ENCODE peak calls at places on chromosomes 7 and 10, in five cellular contexts. S, L, F, E and B are unnamed samples.

GRCh38 chr10:43982250-43982649 is 333.6 kb upstream of the ZNF32 start:
- DNase-seq in S (no peak), L (no peak), F (no peak), E (no peak), B (no peak)

GRCh38 chr7:127995866-127996215 is 35.4 kb downstream of the LRRC4 start:
- DNase-seq in S (no peak), L (no peak), F (peak), E (peak), B (no peak)

GRCh38 chr7:127251048-127251451 is 1.7 kb downstream of the GRM8 start:
- DNase-seq in S (no peak), L (no peak), F (no peak), E (no peak), B (peak)

GRCh38 chr10:70508912-70509366 is 30.4 kb downstream of the PALD1 start:
- DNase-seq in S (peak), L (peak), F (peak), E (no peak), B (no peak)

GRCh38 chr10:75097666-75098285 is 13.7 kb upstream of the SAMD8 start:
- DNase-seq in S (no peak), L (no peak), F (no peak), E (no peak), B (peak)

GRCh38 chr10:112663181-112663879 is 216.3 kb downstream of the VTI1A start:
- DNase-seq in S (no peak), L (no peak), F (no peak), E (no peak), B (no peak)

GRCh38 chr10:21278491-21279216 is 246.8 kb downstream of the SKIDA1 start:
- DNase-seq in S (peak), L (peak), F (peak), E (peak), B (peak)

GRCh38 chr7:15571303-15571878 is 9.6 kb upstream of the AGMO start:
- DNase-seq in S (no peak), L (no peak), F (no peak), E (no peak), B (no peak)

GRCh38 chr10:76559889-76560215 is 1077.8 kb downstream of the KCNMA1 start:
- DNase-seq in S (no peak), L (no peak), F (no peak), E (no peak), B (no peak)

GRCh38 chr7:151810434-151811232 is 66.3 kb downstream of the PRKAG2 start:
- DNase-seq in S (no peak), L (no peak), F (no peak), E (peak), B (no peak)

GRCh38 chr10:122638106-122638505 is 61.5 kb downstream of the C10orf120 start:
- DNase-seq in S (no peak), L (no peak), F (no peak), E (peak), B (no peak)

GRCh38 chr7:134432296-134433152 is 26.4 kb downstream of the AKR1B1 start:
- DNase-seq in S (peak), L (peak), F (peak), E (peak), B (peak)

GRCh38 chr7:131011437-131011752 is 277.4 kb upstream of the KLF14 start:
- DNase-seq in S (no peak), L (no peak), F (no peak), E (peak), B (no peak)

GRCh38 chr10:71268247-71268691 is 50.8 kb upstream of the SLC29A3 start:
- DNase-seq in S (peak), L (no peak), F (no peak), E (no peak), B (no peak)

GRCh38 chr7:75565129-75565528 is 73.0 kb downstream of the SPDYE5 start:
- DNase-seq in S (peak), L (no peak), F (peak), E (no peak), B (no peak)
- TF ChIP-seq CTCF in S (no peak), L (no peak), F (no peak), E (no peak), B (no peak)

GRCh38 chr7:100429637-100430449 is at the start of gene MEPCE:
- DNase-seq in S (peak), L (peak), F (peak), E (peak), B (peak)
- TF ChIP-seq POLR2A in S (no peak), L (peak), F (peak), E (no peak), B (peak)

GRCh38 chr7:17013204-17013603 is 131.4 kb upstream of the AGR3 start:
- DNase-seq in S (no peak), L (no peak), F (no peak), E (no peak), B (no peak)

GRCh38 chr7:17005277-17005676 is 123.5 kb upstream of the AGR3 start:
- DNase-seq in S (no peak), L (no peak), F (no peak), E (no peak), B (no peak)

GRCh38 chr7:17007841-17008240 is 126.1 kb upstream of the AGR3 start:
- DNase-seq in S (no peak), L (no peak), F (no peak), E (no peak), B (no peak)

GRCh38 chr7:17010637-17011300 is 129.0 kb upstream of the AGR3 start:
- DNase-seq in S (no peak), L (no peak), F (no peak), E (no peak), B (no peak)

GRCh38 chr7:17009007-17009719 is 127.4 kb upstream of the AGR3 start:
- DNase-seq in S (no peak), L (no peak), F (no peak), E (no peak), B (peak)
- TF ChIP-seq CTCF in S (peak), L (peak), F (peak), E (no peak), B (peak)

GRCh38 chr7:87199241-87199640 is 20.3 kb downstream of the TMEM243 start:
- DNase-seq in S (no peak), L (no peak), F (no peak), E (no peak), B (no peak)
- TF ChIP-seq POLR2A in S (no peak), L (no peak), F (no peak), E (no peak), B (no peak)

GRCh38 chr7:46493196-46493595 is 572.1 kb upstream of the IGFBP3 start:
- DNase-seq in S (no peak), L (no peak), F (no peak), E (no peak), B (no peak)
- TF ChIP-seq CTCF in S (no peak), L (no peak), F (no peak), E (no peak), B (no peak)

GRCh38 chr7:108210796-108211195 is 80.6 kb upstream of the LAMB4 start:
- DNase-seq in S (no peak), L (no peak), F (no peak), E (no peak), B (no peak)

DNA sequence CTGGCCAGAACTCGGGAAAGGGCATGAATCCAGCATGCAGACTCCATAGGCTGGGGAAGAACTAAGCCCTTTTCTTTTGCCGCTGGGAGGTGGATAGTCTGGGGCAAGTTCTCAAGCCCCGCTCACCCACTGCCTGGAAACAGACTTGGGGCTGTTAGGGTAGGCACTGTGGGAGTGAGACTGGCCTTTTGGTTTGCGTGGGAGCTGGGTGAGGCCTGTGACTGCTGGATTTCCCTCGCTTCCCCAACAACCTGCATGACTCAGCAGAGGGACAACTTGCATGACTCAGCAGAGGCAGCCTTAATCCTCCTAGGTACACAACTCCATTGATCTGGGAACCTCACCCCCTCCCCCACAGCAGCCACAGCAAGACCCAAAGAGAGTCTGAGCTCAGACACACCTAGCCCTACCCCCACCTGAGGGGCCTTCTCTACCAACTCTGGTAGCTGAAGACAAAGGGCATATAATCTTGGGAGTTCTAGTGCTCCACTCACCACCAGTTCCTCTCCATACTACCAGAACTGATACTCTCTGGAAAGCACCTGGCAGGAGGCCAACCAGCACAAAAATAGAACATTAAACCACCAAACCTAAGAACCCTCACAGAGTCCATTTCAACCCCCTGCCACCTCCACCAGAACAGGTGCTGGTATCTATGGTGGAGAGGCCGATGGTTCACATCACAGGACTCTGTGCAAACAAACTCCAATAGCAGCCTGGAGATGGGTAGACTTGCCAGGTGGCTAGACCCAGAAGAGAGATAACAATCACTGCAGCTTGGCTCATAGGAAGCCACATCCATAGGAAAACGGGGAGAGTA is 81.4 kb upstream of the LAMB4 start:
- DNase-seq in S (no peak), L (peak), F (peak), E (no peak), B (peak)
- TF ChIP-seq POLR2A in S (no peak), L (no peak), F (no peak), E (no peak), B (no peak)

GRCh38 chr10:48470115-48470892 is 134.6 kb downstream of the ARHGAP22 start:
- DNase-seq in S (peak), L (no peak), F (peak), E (no peak), B (peak)

GRCh38 chr10:48469516-48470020 is 135.3 kb downstream of the ARHGAP22 start:
- DNase-seq in S (no peak), L (no peak), F (peak), E (no peak), B (peak)

GRCh38 chr10:48468866-48469511 is 135.9 kb downstream of the ARHGAP22 start:
- DNase-seq in S (peak), L (no peak), F (peak), E (peak), B (no peak)

GRCh38 chr10:48472670-48473069 is 132.2 kb downstream of the ARHGAP22 start:
- DNase-seq in S (no peak), L (no peak), F (no peak), E (no peak), B (peak)

GRCh38 chr10:48470893-48471805 is 133.7 kb downstream of the ARHGAP22 start:
- DNase-seq in S (no peak), L (no peak), F (peak), E (peak), B (peak)
- TF ChIP-seq CTCF in S (no peak), L (no peak), F (no peak), E (no peak), B (no peak)

GRCh38 chr7:23273141-23273599 is 26.0 kb upstream of the MALSU1 start:
- DNase-seq in S (peak), L (peak), F (peak), E (peak), B (peak)
- TF ChIP-seq POLR2A in S (no peak), L (no peak), F (no peak), E (no peak), B (peak)

DNA sequence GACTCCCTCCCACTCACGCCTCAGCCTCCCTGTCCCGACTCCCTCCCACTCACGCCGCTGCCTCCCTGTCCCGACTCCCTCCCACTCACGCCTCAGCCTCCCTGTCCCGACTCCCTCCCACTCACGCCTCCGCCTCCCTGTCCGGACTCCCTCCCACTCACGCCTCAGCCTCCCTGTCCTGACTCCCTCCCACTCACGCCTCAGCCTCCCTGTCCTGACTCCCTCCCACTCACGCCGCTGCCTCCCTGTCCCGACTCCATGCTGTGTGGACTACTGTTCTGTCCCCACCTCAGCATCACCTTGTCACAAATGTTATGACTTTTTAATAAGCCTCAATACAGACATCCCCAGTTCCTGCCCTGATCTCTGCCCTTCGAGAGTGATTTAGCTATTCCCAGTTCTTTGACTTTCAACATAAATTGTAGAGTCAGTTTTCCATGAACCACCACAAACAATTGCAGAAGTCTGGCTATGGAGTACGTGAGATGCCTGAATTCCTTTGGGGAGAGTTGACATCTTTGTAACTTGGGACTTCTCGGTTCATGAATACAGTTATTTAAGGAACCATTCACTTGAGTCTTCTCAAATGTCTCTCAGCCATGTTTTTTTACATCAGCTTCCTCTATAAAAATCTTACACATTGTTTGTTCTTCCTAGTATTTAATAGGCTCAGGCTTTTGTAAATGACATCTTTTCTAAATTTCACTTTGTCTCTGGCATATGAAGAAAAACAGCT is 71.9 kb downstream of the FOXL3 start:
- DNase-seq in S (no peak), L (no peak), F (no peak), E (peak), B (no peak)
- TF ChIP-seq CTCF in S (no peak), L (no peak), F (no peak), E (no peak), B (no peak)